ENCODE peak calls at places on chromosomes 13 and 19, in five cellular contexts. J is psoas muscle, K is fibroblast of gingiva, G is upper lobe of right lung, L is GM04504. R is an unnamed sample.

GRCh38 chr19:47609885-47610545 is 1.1 kb downstream of the BICRA start:
- DNase-seq in J (peak), K (peak), G (peak), L (no peak), R (peak)

GRCh38 chr19:28685802-28686201 is 527.1 kb downstream of the UQCRFS1 start:
- DNase-seq in J (no peak), K (no peak), G (no peak), L (no peak), R (no peak)

GRCh38 chr13:67554746-67555452 is 324.8 kb upstream of the PCDH9 start:
- DNase-seq in J (no peak), K (peak), G (no peak), L (no peak), R (no peak)

GRCh38 chr13:20043207-20043925 is 84.8 kb downstream of the ZMYM2 start:
- DNase-seq in J (no peak), K (no peak), G (peak), L (no peak), R (no peak)

GRCh38 chr19:27776524-27776923 is 1436.4 kb downstream of the UQCRFS1 start:
- DNase-seq in J (no peak), K (no peak), G (no peak), L (no peak), R (no peak)

GRCh38 chr19:2982983-2983350 is 5.6 kb downstream of the TLE6 start:
- DNase-seq in J (peak), K (peak), G (peak), L (peak), R (peak)

GRCh38 chr13:91134773-91135124 is 212.7 kb upstream of the MIR17HG start:
- DNase-seq in J (no peak), K (no peak), G (no peak), L (no peak), R (no peak)

GRCh38 chr19:38224014-38224862 is at the start of gene DPF1:
- DNase-seq in J (peak), K (peak), G (no peak), L (peak), R (peak)

GRCh38 chr13:99422556-99423220 is 78.6 kb upstream of the TM9SF2 start:
- DNase-seq in J (no peak), K (no peak), G (no peak), L (no peak), R (no peak)

GRCh38 chr19:43651758-43652545 is 12.3 kb upstream of the CADM4 start:
- DNase-seq in J (peak), K (peak), G (no peak), L (no peak), R (no peak)

GRCh38 chr13:75788494-75788991 is 152.4 kb downstream of the LMO7 start:
- DNase-seq in J (peak), K (peak), G (no peak), L (peak), R (no peak)

GRCh38 chr19:19471682-19472081 is 43.7 kb downstream of the TSSK6 start:
- DNase-seq in J (no peak), K (no peak), G (no peak), L (no peak), R (no peak)

GRCh38 chr19:15365264-15365663 is 14.3 kb downstream of the AKAP8 start:
- DNase-seq in J (no peak), K (no peak), G (no peak), L (no peak), R (no peak)

R was measured in amniotic stem cell.